ENCODE peak calls at places on chromosomes 6 and 20, in five cellular contexts. U is heart right ventricle, E is mucosa of descending colon, K is pancreas, T is Panc1. Z is an unnamed sample. For H3K4me1, the result is how much of the 10 kb centered on the place peaks cover.

GRCh38 chr6:145539831-145540230 is 195.5 kb downstream of the EPM2A start:
- DNase-seq in T (no peak), K (no peak), E (no peak), U (no peak), Z (peak)

GRCh38 chr6:158826819-158827501 is 7.8 kb upstream of the EZR start:
- DNase-seq in T (no peak), K (no peak), U (no peak), E (no peak), Z (no peak)

GRCh38 chr20:36528176-36528874 is 13.0 kb upstream of the MYL9 start:
- DNase-seq in T (no peak), K (no peak), U (no peak), E (no peak), Z (no peak)

GRCh38 chr6:156410649-156411048 is 366.5 kb upstream of the ARID1B start:
- DNase-seq in U (no peak), E (no peak), K (no peak), T (no peak), Z (no peak)

GRCh38 chr6:128350416-128351254 is 169.8 kb downstream of the PTPRK start:
- DNase-seq in K (no peak), T (no peak), E (no peak), U (no peak), Z (no peak)

GRCh38 chr6:167647333-167647732 is 179.4 kb upstream of the AFDN start:
- DNase-seq in T (no peak), E (no peak), U (no peak), K (no peak), Z (no peak)

GRCh38 chr20:23301436-23302050 is 49.0 kb upstream of the NXT1 start:
- DNase-seq in T (no peak), U (no peak), E (no peak), K (no peak), Z (no peak)

GRCh38 chr20:45427236-45428149 is 11.6 kb downstream of the PIGT start:
- DNase-seq in T (no peak), K (no peak), E (peak), U (no peak), Z (no peak)

GRCh38 chr6:158439255-158439654 is 120.6 kb upstream of the TMEM181 start:
- DNase-seq in U (no peak), E (no peak), T (no peak), K (no peak), Z (no peak)

GRCh38 chr20:35568645-35569044 is 26.8 kb downstream of the ERGIC3 start:
- DNase-seq in U (no peak), T (no peak), K (peak), E (peak), Z (peak)

GRCh38 chr6:28390688-28391087 is 8.9 kb downstream of the ZSCAN12 start:
- DNase-seq in E (no peak), T (no peak), U (no peak), K (no peak), Z (no peak)

GRCh38 chr20:39152126-39152525 is 190.0 kb downstream of the DHX35 start:
- DNase-seq in E (no peak), T (no peak), K (no peak), U (no peak), Z (no peak)

GRCh38 chr20:36754656-36755222 is 8.8 kb upstream of the NDRG3 start:
- DNase-seq in T (peak), K (no peak), E (peak), U (peak), Z (no peak)

GRCh38 chr6:34226066-34226465 is 10.6 kb upstream of the HMGA1 start:
- DNase-seq in T (no peak), U (no peak), K (no peak), E (no peak), Z (no peak)

GRCh38 chr20:23050847-23051627 is 1.6 kb upstream of the THBD start:
- DNase-seq in K (peak), U (peak), E (peak), T (no peak), Z (peak)

GRCh38 chr20:39132093-39132492 is 169.9 kb downstream of the DHX35 start:
- DNase-seq in T (no peak), U (no peak), K (no peak), E (no peak), Z (no peak)

GRCh38 chr6:139329224-139329623 is 37.4 kb upstream of the TXLNB start:
- DNase-seq in U (no peak), E (no peak), T (no peak), K (no peak), Z (no peak)

GRCh38 chr6:35728663-35729348 is 8.0 kb upstream of the ARMC12 start:
- DNase-seq in T (no peak), U (peak), K (peak), E (peak), Z (peak)

GRCh38 chr20:32507998-32508774 is 76.9 kb downstream of the NOL4L start:
- DNase-seq in U (no peak), T (no peak), K (peak), E (no peak), Z (no peak)

GRCh38 chr20:11907621-11908020 is 10.1 kb upstream of the BTBD3 start:
- DNase-seq in U (no peak), E (no peak), K (no peak), T (no peak), Z (no peak)

GRCh38 chr6:4581468-4582420 is 194.5 kb upstream of the CDYL start:
- DNase-seq in U (no peak), T (no peak), E (no peak), K (no peak), Z (no peak)

GRCh38 chr6:124795879-124796838 is 166.1 kb upstream of the RNF217 start:
- DNase-seq in K (no peak), T (no peak), U (peak), E (no peak), Z (no peak)

GRCh38 chr6:156956286-156956685 is 179.1 kb downstream of the ARID1B start:
- DNase-seq in E (no peak), K (no peak), U (no peak), T (no peak), Z (no peak)

GRCh38 chr6:22929228-22929627 is 359.9 kb downstream of the HDGFL1 start:
- DNase-seq in E (no peak), K (no peak), U (peak), T (no peak), Z (no peak)

GRCh38 chr6:139133272-139133671 is 1.6 kb upstream of the HECA start:
- DNase-seq in K (no peak), U (peak), T (no peak), E (no peak), Z (no peak)

GRCh38 chr6:107488875-107489635 is 862 bp upstream of the SOBP start:
- DNase-seq in U (peak), K (peak), E (peak), T (no peak), Z (peak)

DNA sequence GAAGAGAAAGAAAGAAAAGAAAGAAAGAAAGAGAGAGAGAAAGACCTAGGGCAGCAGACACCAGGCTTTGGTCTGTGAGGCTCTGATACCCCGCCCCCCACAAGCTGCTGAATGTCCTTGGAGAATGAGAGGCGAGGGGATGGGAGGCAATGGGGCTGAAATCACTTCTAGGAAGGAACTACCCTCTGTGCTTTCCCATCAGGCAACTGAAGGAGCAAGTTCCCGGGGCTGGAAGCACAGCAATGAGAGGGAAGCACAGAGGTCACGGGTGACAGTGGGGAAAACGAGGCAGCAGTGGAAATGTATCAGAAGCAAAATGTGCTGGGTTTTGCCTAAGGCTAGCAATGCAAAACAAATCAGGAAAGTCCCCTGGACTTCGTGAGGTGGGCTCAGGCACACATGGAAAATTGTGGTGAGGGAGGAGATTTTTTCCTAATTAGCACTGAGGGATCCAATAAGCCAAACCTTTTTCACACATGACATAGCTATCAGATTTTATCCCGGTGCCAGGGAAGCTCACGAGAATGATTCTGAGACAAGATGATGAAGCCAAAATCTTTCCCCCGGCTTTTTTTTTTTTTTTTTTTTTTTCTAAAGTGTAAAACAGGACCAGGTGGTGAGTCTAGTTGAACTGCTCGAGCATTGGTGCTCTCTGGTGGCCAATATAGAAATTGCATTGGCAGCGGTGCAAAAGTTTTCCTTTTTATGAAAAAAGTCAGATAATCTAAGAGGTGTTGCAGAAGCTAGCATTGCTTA is 16.8 kb upstream of the ARFGEF2 start:
- DNase-seq in K (peak), T (peak), E (peak), U (peak), Z (peak)
- H3K4me3 ChIP-seq in K (no peak), T (peak), E (no peak), U (no peak), Z (no peak)

DNA sequence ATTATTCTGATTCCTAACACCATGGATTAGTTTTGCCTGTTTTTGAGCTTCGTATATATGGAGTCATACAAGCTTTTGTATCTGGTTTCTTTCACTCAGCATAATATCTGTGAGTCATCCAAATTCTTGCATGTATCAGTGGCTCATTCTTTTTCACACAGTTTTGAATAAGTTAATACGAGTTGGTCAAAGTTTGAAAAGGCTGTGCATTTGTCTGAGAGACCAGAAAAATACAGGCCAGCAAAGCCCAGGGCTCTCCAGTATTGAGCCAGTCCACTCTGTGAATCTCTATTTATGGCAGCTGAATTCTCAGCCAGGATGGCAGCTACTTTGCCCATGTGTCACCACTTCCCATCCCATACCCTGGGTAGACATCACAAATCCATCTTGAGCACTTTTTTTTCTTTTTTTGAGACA is 7.2 kb upstream of the CHMP4B start:
- DNase-seq in K (no peak), U (no peak), E (no peak), T (no peak), Z (no peak)
- H3K4me1 ChIP-seq in K (under half), U (under half), E (under half), T (under half), Z (under half)

GRCh38 chr20:57909763-57910331 is 200.0 kb upstream of the PMEPA1 start:
- DNase-seq in T (no peak), E (no peak), K (no peak), U (no peak), Z (no peak)

GRCh38 chr20:57908226-57908625 is 198.4 kb upstream of the PMEPA1 start:
- DNase-seq in K (no peak), E (no peak), U (no peak), T (no peak), Z (no peak)

GRCh38 chr20:57905448-57905847 is 195.6 kb upstream of the PMEPA1 start:
- DNase-seq in K (no peak), U (no peak), E (no peak), T (no peak), Z (no peak)

GRCh38 chr20:57908691-57909090 is 198.9 kb upstream of the PMEPA1 start:
- DNase-seq in K (no peak), E (no peak), U (no peak), T (no peak), Z (no peak)

GRCh38 chr20:57907131-57908083 is 197.6 kb upstream of the PMEPA1 start:
- DNase-seq in E (no peak), T (no peak), K (no peak), U (no peak), Z (no peak)
- TF ChIP-seq CTCF in E (no peak), T (no peak), K (no peak), U (no peak), Z (no peak)

DNA sequence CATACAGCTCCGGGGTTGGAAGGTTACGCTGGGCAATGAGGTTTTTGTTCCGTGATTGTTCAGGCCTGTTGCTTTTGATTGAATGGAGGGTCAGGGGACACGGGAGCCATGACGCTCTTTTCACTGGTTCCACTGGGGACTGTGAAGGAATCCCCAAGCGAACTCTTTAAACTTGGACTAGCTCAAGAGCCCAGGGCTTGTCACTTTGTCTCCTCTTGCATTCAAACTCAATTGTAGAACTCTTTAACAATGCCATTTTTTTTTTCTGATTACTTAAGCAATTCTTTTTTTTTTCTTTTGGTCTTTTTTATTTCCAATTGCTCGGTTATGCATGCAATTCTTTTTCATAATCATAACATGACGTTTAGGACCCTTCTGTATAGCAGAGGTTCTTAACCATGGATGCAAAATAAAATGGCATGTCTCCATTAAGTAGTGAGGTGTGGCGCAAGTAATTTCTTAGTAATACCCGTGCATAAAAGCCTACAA is 402 bp upstream of the BFSP1 start:
- DNase-seq in U (no peak), E (no peak), T (no peak), K (no peak), Z (no peak)
- H3K4me3 ChIP-seq in U (peak), E (no peak), T (peak), K (peak), Z (peak)

GRCh38 chr6:156010-156409 is 136.3 kb upstream of the DUSP22 start:
- DNase-seq in E (no peak), K (no peak), T (no peak), U (no peak), Z (peak)
- H3K4me1 ChIP-seq in E (under half), K (under half), T (under half), U (under half), Z (under half)

DNA sequence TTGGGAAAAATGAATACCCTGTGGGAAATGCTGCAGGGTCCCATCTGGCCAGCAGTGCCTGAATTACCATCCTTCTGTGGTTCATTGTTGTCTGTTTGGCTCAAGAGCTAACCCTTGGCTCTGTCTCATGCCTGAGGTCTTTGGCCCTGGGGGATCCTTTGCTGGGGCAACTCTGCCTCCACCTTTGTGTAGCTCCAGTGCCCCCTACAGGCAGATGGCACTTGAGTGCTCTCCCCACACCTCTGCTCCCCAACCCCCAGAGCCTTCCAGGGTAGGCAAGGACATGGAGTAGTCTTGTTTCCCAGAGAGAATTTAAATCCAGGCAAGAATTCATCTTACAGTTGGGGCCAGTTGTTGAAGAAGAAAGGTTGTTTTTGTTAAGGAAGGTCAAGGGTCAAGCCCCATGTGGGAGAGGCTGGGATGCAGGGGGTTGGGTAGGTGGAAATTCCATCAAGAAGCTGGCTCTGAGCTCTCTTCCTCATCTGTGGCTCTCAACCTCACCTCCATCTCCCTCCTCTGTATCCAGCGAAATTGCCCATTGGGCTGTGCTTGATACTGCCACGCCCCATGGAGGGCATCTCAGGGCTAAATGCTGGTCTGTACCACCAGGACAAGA is 44.2 kb downstream of the ZNF831 start:
- DNase-seq in E (peak), K (no peak), T (no peak), U (peak), Z (no peak)
- TF ChIP-seq CTCF in E (peak), K (peak), T (peak), U (peak), Z (peak)

DNA sequence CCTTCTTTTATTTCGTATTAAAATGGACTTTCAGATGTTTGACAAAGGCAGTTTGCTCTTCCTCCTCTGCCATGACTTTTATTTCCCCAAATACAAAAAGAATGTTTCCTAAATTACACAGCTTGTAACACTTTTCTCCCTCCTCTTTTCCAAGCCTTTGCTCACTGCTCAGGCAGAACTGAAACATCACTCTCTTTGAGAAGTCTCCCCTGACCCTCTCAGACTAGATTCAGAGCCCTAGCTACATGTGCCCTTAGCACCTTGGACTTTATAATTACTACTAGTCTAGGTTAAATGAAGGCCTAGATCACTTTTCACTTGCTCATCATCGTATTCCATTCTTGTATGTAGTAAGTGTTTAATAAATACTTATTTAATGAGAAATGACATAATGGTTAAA is 8.5 kb upstream of the KIF6 start:
- DNase-seq in E (no peak), K (no peak), T (no peak), U (no peak), Z (no peak)
- H3K4me3 ChIP-seq in E (no peak), K (no peak), T (no peak), U (no peak), Z (no peak)

GRCh38 chr6:41049955-41050354 is 3.0 kb upstream of the APOBEC2 start:
- DNase-seq in K (no peak), U (no peak), T (no peak), E (no peak), Z (no peak)

GRCh38 chr6:41051873-41052272 is 1.1 kb upstream of the APOBEC2 start:
- DNase-seq in E (no peak), T (no peak), U (no peak), K (no peak), Z (no peak)

GRCh38 chr6:41055149-41055548 is 2.1 kb downstream of the APOBEC2 start:
- DNase-seq in E (no peak), U (peak), K (no peak), T (no peak), Z (no peak)

GRCh38 chr6:41049548-41049947 is 3.5 kb upstream of the APOBEC2 start:
- DNase-seq in T (no peak), E (no peak), K (no peak), U (no peak), Z (no peak)

GRCh38 chr6:41053056-41053455 is at the start of gene APOBEC2:
- DNase-seq in T (no peak), K (no peak), E (no peak), U (peak), Z (peak)
- H3K4me1 ChIP-seq in T (under half), K (under half), E (under half), U (under half), Z (under half)

DNA sequence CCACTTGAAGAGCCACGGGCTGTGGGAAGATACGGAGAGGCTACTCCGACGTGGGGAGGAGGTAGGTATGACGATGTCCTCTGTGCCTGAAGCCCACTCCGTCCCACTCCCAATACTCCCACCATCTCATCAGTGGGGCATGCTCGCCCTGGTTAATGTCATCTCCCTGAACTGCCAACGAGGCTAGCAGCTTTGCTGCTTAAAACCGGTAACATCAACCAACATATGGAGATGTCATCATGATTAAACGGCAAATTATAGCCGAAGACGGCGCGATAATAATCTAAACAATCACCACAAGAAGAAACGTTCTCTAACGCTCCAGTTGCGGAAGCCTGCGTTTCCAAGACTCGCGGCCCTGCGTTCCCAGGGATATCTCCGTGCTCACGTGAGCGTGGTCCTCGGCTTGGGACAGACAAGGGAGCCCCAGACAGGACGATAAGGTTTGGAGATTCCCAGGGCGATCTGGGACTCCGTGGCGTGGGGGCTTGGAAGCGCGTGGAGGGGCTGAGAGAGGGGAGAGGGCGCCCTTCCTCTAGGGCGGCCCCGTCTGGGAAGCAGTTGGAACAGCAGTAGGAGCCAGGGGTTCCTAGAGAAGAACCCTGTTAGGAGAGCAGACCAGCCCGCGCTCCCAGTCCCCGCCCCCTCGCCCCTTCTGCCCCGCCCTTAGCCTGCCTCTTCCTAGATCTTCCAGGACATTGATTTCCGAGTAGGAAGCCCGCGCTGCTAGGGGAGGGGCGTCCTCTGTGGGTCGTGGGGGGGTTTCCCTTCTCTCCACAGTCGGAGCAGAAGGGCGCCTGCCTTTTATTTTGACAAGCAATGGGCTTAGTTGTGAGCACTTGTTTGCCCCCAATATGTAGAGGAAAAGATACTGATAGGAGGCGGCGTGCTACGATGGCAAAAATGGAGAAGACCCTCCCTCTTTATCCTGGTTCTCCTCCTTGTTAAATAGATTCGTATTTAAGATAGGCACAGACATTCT is 10.7 kb downstream of the NRN1 start:
- DNase-seq in U (peak), T (no peak), K (no peak), E (peak), Z (peak)
- TF ChIP-seq CTCF in U (peak), T (peak), K (no peak), E (no peak), Z (peak)